ENCODE peak calls at places on chromosome 7, in six cellular contexts. One of them, this sample, is unnamed.

GRCh38 chr7:37832194-37832593 is 16.2 kb upstream of the NME8 start:
- DNase-seq in HepG2: no peak
- DNase-seq in GM12878: no peak
- DNase-seq in K562: no peak
- DNase-seq in endothelial cell of umbilical vein: peak
- DNase-seq in A549: peak
- DNase-seq in this sample: no peak

GRCh38 chr7:31087351-31087750 is 35.2 kb downstream of the ADCYAP1R1 start:
- DNase-seq in HepG2: no peak
- DNase-seq in GM12878: no peak
- DNase-seq in K562: no peak
- DNase-seq in endothelial cell of umbilical vein: no peak
- DNase-seq in A549: no peak
- DNase-seq in this sample: no peak

GRCh38 chr7:30164567-30164966 is 29.8 kb downstream of the MTURN start:
- DNase-seq in HepG2: peak
- DNase-seq in GM12878: no peak
- DNase-seq in K562: peak
- DNase-seq in endothelial cell of umbilical vein: peak
- DNase-seq in A549: peak
- DNase-seq in this sample: peak

GRCh38 chr7:55156919-55157318 is 138.1 kb downstream of the EGFR start:
- DNase-seq in HepG2: no peak
- DNase-seq in GM12878: no peak
- DNase-seq in K562: no peak
- DNase-seq in endothelial cell of umbilical vein: no peak
- DNase-seq in A549: no peak
- DNase-seq in this sample: no peak

GRCh38 chr7:726854-727103 is 280 bp downstream of the DNAAF5 start:
- DNase-seq in HepG2: no peak
- DNase-seq in GM12878: no peak
- DNase-seq in K562: no peak
- DNase-seq in endothelial cell of umbilical vein: no peak
- DNase-seq in A549: no peak
- DNase-seq in this sample: no peak

GRCh38 chr7:47877336-47877735 is 70.9 kb downstream of the PKD1L1 start:
- DNase-seq in HepG2: no peak
- DNase-seq in GM12878: no peak
- DNase-seq in K562: no peak
- DNase-seq in endothelial cell of umbilical vein: no peak
- DNase-seq in A549: no peak
- DNase-seq in this sample: no peak

GRCh38 chr7:81470084-81470723 is 299.6 kb downstream of the HGF start:
- DNase-seq in HepG2: peak
- DNase-seq in GM12878: no peak
- DNase-seq in K562: peak
- DNase-seq in endothelial cell of umbilical vein: peak
- DNase-seq in A549: peak
- DNase-seq in this sample: peak

GRCh38 chr7:101970047-101970585 is 152.7 kb downstream of the CUX1 start:
- DNase-seq in HepG2: no peak
- DNase-seq in GM12878: no peak
- DNase-seq in K562: no peak
- DNase-seq in endothelial cell of umbilical vein: no peak
- DNase-seq in A549: no peak
- DNase-seq in this sample: no peak

GRCh38 chr7:80552304-80552703 is 40.4 kb upstream of the GNAT3 start:
- DNase-seq in HepG2: no peak
- DNase-seq in GM12878: no peak
- DNase-seq in K562: no peak
- DNase-seq in endothelial cell of umbilical vein: no peak
- DNase-seq in A549: no peak
- DNase-seq in this sample: no peak

GRCh38 chr7:158353606-158354570 is 233.7 kb downstream of the PTPRN2 start:
- DNase-seq in HepG2: peak
- DNase-seq in GM12878: no peak
- DNase-seq in K562: peak
- DNase-seq in endothelial cell of umbilical vein: no peak
- DNase-seq in A549: no peak
- DNase-seq in this sample: peak

GRCh38 chr7:104267701-104268368 is 60.0 kb upstream of the ORC5 start:
- DNase-seq in HepG2: peak
- DNase-seq in GM12878: no peak
- DNase-seq in K562: no peak
- DNase-seq in endothelial cell of umbilical vein: peak
- DNase-seq in A549: peak
- DNase-seq in this sample: peak

GRCh38 chr7:102295346-102296178 is 8.9 kb downstream of the SH2B2 start:
- DNase-seq in HepG2: no peak
- DNase-seq in GM12878: no peak
- DNase-seq in K562: no peak
- DNase-seq in endothelial cell of umbilical vein: no peak
- DNase-seq in A549: no peak
- DNase-seq in this sample: no peak

GRCh38 chr7:55198634-55199366 is 166.3 kb upstream of the LANCL2 start:
- DNase-seq in HepG2: no peak
- DNase-seq in GM12878: no peak
- DNase-seq in K562: no peak
- DNase-seq in endothelial cell of umbilical vein: no peak
- DNase-seq in A549: no peak
- DNase-seq in this sample: no peak

GRCh38 chr7:90345548-90346319 is 782 bp upstream of the GTPBP10 start:
- DNase-seq in HepG2: peak
- DNase-seq in GM12878: no peak
- DNase-seq in K562: peak
- DNase-seq in endothelial cell of umbilical vein: peak
- DNase-seq in A549: no peak
- DNase-seq in this sample: peak

GRCh38 chr7:49400891-49401550 is 372.4 kb upstream of the VWC2 start:
- DNase-seq in HepG2: no peak
- DNase-seq in GM12878: no peak
- DNase-seq in K562: no peak
- DNase-seq in endothelial cell of umbilical vein: no peak
- DNase-seq in A549: no peak
- DNase-seq in this sample: no peak

GRCh38 chr7:80637911-80638765 is at the start of gene CD36:
- DNase-seq in HepG2: no peak
- DNase-seq in GM12878: peak
- DNase-seq in K562: no peak
- DNase-seq in endothelial cell of umbilical vein: peak
- DNase-seq in A549: no peak
- DNase-seq in this sample: peak

GRCh38 chr7:7181519-7182155 is 707 bp upstream of the C1GALT1 start:
- DNase-seq in HepG2: peak
- DNase-seq in GM12878: peak
- DNase-seq in K562: peak
- DNase-seq in endothelial cell of umbilical vein: no peak
- DNase-seq in A549: peak
- DNase-seq in this sample: peak

GRCh38 chr7:79452495-79453265 is 787 bp downstream of the MAGI2 start:
- DNase-seq in HepG2: peak
- DNase-seq in GM12878: no peak
- DNase-seq in K562: no peak
- DNase-seq in endothelial cell of umbilical vein: peak
- DNase-seq in A549: peak
- DNase-seq in this sample: no peak

GRCh38 chr7:100965723-100966541 is 3.4 kb upstream of the MUC12 start:
- DNase-seq in HepG2: peak
- DNase-seq in GM12878: no peak
- DNase-seq in K562: peak
- DNase-seq in endothelial cell of umbilical vein: peak
- DNase-seq in A549: peak
- DNase-seq in this sample: peak

GRCh38 chr7:138975343-138976104 is 5.7 kb downstream of the KIAA1549 start:
- DNase-seq in HepG2: no peak
- DNase-seq in GM12878: no peak
- DNase-seq in K562: no peak
- DNase-seq in endothelial cell of umbilical vein: no peak
- DNase-seq in A549: no peak
- DNase-seq in this sample: peak

GRCh38 chr7:36276428-36277246 is 113.0 kb upstream of the ANLN start:
- DNase-seq in HepG2: no peak
- DNase-seq in GM12878: no peak
- DNase-seq in K562: no peak
- DNase-seq in endothelial cell of umbilical vein: no peak
- DNase-seq in A549: no peak
- DNase-seq in this sample: no peak

GRCh38 chr7:92880212-92881090 is 44.1 kb upstream of the CDK6 start:
- DNase-seq in HepG2: peak
- DNase-seq in GM12878: no peak
- DNase-seq in K562: peak
- DNase-seq in endothelial cell of umbilical vein: peak
- DNase-seq in A549: no peak
- DNase-seq in this sample: peak

GRCh38 chr7:63998549-63998948 is at the start of gene ZNF722:
- DNase-seq in HepG2: no peak
- DNase-seq in GM12878: no peak
- DNase-seq in K562: peak
- DNase-seq in endothelial cell of umbilical vein: no peak
- DNase-seq in A549: no peak
- DNase-seq in this sample: no peak

GRCh38 chr7:18541189-18541870 is 45.8 kb downstream of the HDAC9 start:
- DNase-seq in HepG2: no peak
- DNase-seq in GM12878: no peak
- DNase-seq in K562: no peak
- DNase-seq in endothelial cell of umbilical vein: peak
- DNase-seq in A549: no peak
- DNase-seq in this sample: no peak

GRCh38 chr7:111242361-111242760 is 151.4 kb downstream of the LRRN3 start:
- DNase-seq in HepG2: no peak
- DNase-seq in GM12878: no peak
- DNase-seq in K562: no peak
- DNase-seq in endothelial cell of umbilical vein: no peak
- DNase-seq in A549: no peak
- DNase-seq in this sample: no peak

GRCh38 chr7:82810558-82811259 is 352.0 kb downstream of the PCLO start:
- DNase-seq in HepG2: peak
- DNase-seq in GM12878: no peak
- DNase-seq in K562: peak
- DNase-seq in endothelial cell of umbilical vein: peak
- DNase-seq in A549: peak
- DNase-seq in this sample: peak

GRCh38 chr7:153941061-153941460 is 111.1 kb upstream of the DPP6 start:
- DNase-seq in HepG2: no peak
- DNase-seq in GM12878: no peak
- DNase-seq in K562: no peak
- DNase-seq in endothelial cell of umbilical vein: no peak
- DNase-seq in A549: no peak
- DNase-seq in this sample: no peak

GRCh38 chr7:72080349-72080766 is 331.8 kb downstream of the CALN1 start:
- DNase-seq in HepG2: no peak
- DNase-seq in GM12878: no peak
- DNase-seq in K562: no peak
- DNase-seq in endothelial cell of umbilical vein: no peak
- DNase-seq in A549: no peak
- DNase-seq in this sample: no peak

GRCh38 chr7:52917982-52918578 is 117.4 kb upstream of the POM121L12 start:
- DNase-seq in HepG2: no peak
- DNase-seq in GM12878: no peak
- DNase-seq in K562: peak
- DNase-seq in endothelial cell of umbilical vein: peak
- DNase-seq in A549: no peak
- DNase-seq in this sample: peak

GRCh38 chr7:95859434-95859833 is 87.1 kb downstream of the DYNC1I1 start:
- DNase-seq in HepG2: no peak
- DNase-seq in GM12878: no peak
- DNase-seq in K562: no peak
- DNase-seq in endothelial cell of umbilical vein: no peak
- DNase-seq in A549: no peak
- DNase-seq in this sample: no peak

GRCh38 chr7:91504919-91505318 is 240.7 kb downstream of the FZD1 start:
- DNase-seq in HepG2: no peak
- DNase-seq in GM12878: no peak
- DNase-seq in K562: no peak
- DNase-seq in endothelial cell of umbilical vein: no peak
- DNase-seq in A549: no peak
- DNase-seq in this sample: no peak
- TF ChIP-seq MYC in HepG2: no peak
- TF ChIP-seq MYC in GM12878: no peak
- TF ChIP-seq MYC in K562: no peak
- TF ChIP-seq MYC in endothelial cell of umbilical vein: no peak
- TF ChIP-seq MYC in A549: no peak
- TF ChIP-seq MYC in this sample: no peak

DNA sequence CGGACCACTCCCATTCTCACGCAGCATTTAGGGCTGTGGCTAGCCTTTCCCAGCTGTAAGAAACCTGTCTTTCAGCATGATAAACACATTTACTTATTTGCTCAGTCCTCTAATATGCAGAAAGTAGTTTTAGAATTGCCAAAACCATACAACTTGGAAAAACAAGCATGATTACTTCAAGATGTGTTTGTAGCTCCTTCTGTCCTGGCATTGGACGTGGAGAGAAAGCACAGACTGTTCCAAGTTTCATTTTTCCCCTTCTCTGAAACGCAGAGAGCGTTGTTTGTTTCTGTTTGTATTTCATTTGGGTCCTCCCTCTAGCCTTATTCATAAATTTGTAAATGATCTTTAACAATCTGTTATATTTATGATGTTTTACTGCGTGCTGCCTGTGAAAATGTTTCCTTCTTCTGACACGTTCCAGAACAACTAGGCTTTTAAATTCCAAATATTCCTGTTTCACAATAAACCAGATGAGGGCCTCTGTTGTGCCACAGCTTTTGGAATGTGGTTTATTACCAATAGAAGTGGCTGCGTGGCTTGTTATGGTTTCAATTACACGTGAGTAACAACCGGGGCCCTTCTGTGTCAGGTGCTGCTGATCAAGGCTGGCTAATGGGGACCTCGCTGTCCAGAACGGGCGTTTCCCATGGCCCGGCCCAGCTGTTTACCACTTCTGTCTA is 26.1 kb downstream of the MNX1 start:
- DNase-seq in HepG2: no peak
- DNase-seq in GM12878: no peak
- DNase-seq in K562: no peak
- DNase-seq in endothelial cell of umbilical vein: no peak
- DNase-seq in A549: no peak
- DNase-seq in this sample: no peak
- TF ChIP-seq MYC in HepG2: no peak
- TF ChIP-seq MYC in GM12878: no peak
- TF ChIP-seq MYC in K562: no peak
- TF ChIP-seq MYC in endothelial cell of umbilical vein: no peak
- TF ChIP-seq MYC in A549: no peak
- TF ChIP-seq MYC in this sample: no peak

GRCh38 chr7:4479367-4480039 is 202.6 kb upstream of the FOXK1 start:
- DNase-seq in HepG2: peak
- DNase-seq in GM12878: no peak
- DNase-seq in K562: peak
- DNase-seq in endothelial cell of umbilical vein: peak
- DNase-seq in A549: peak
- DNase-seq in this sample: peak
- TF ChIP-seq MYC in HepG2: no peak
- TF ChIP-seq MYC in GM12878: no peak
- TF ChIP-seq MYC in K562: no peak
- TF ChIP-seq MYC in endothelial cell of umbilical vein: no peak
- TF ChIP-seq MYC in A549: no peak
- TF ChIP-seq MYC in this sample: no peak

DNA sequence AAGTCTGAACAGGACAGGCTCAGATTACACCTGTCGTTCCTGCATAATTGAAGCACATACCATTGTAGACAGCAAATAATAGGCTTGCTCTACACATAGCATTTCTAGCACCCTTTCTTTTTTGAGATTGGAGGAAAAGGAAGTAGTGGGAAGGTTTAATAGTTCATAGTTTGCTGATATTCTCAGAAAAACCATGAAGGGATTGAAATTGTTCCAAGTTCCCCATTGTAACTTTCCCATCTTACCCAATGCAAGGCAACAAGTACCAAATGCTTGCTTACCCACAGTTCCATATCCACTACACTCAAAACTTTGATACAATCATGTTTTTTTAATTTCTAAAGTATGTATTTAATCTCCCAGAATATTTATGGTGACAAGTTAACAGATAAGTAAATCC is 13.8 kb downstream of the CYP3A5 start:
- DNase-seq in HepG2: no peak
- DNase-seq in GM12878: no peak
- DNase-seq in K562: no peak
- DNase-seq in endothelial cell of umbilical vein: no peak
- DNase-seq in A549: no peak
- DNase-seq in this sample: no peak
- TF ChIP-seq MYC in HepG2: no peak
- TF ChIP-seq MYC in GM12878: no peak
- TF ChIP-seq MYC in K562: no peak
- TF ChIP-seq MYC in endothelial cell of umbilical vein: no peak
- TF ChIP-seq MYC in A549: no peak
- TF ChIP-seq MYC in this sample: no peak

This sample was measured in NB4.